ENCODE peak calls at places on chromosomes 4 and X, in ten cellular contexts. X is body of pancreas; N is GM23248; Y is SK-N-MC; V is aorta; P is fibroblast of pulmonary artery; C is psoas muscle; B is GM12865; T is CD8-positive, alpha-beta T cell; Z is HFF-Myc. W is an unnamed sample.

GRCh38 chr4:113572620-113573019 is 188.9 kb downstream of the CAMK2D start:
- DNase-seq in P (no peak), T (no peak), V (no peak), B (no peak), Z (no peak), C (no peak), N (no peak), X (no peak), Y (no peak), W (no peak)

GRCh38 chrX:102784550-102784949 is 64.0 kb downstream of the GPRASP3 start:
- DNase-seq in N (no peak), P (no peak), T (no peak), C (no peak), X (no peak), Y (no peak), B (no peak), V (no peak), Z (no peak), W (no peak)

GRCh38 chrX:56783996-56784620 is 55.1 kb downstream of the NBDY start:
- DNase-seq in X (no peak), C (no peak), P (no peak), B (no peak), V (peak), N (no peak), T (no peak), Z (no peak), Y (no peak), W (no peak)

GRCh38 chrX:38117485-38117884 is 103.2 kb downstream of the SRPX start:
- DNase-seq in Z (no peak), X (peak), V (no peak), N (peak), C (no peak), T (no peak), Y (no peak), B (peak), P (peak), W (no peak)

GRCh38 chr4:82599336-82599735 is 37.5 kb upstream of the TMEM150C start:
- DNase-seq in N (no peak), V (no peak), B (peak), P (no peak), X (no peak), Z (no peak), C (no peak), Y (no peak), T (no peak), W (no peak)

GRCh38 chr4:16820304-16820703 is 78.1 kb downstream of the LDB2 start:
- DNase-seq in Z (no peak), B (no peak), N (no peak), T (no peak), X (no peak), V (no peak), P (peak), Y (no peak), C (no peak), W (no peak)

GRCh38 chr4:148116264-148116663 is 325.9 kb downstream of the NR3C2 start:
- DNase-seq in P (peak), X (no peak), V (no peak), C (no peak), Z (peak), T (no peak), N (peak), Y (peak), B (no peak), W (peak)

GRCh38 chrX:109537324-109537665 is 651 bp downstream of the NXT2 start:
- DNase-seq in B (no peak), V (peak), P (peak), X (peak), Y (peak), N (peak), Z (peak), T (no peak), C (no peak), W (peak)

GRCh38 chr4:119035941-119036737 is 99.5 kb upstream of the MYOZ2 start:
- DNase-seq in X (no peak), Z (no peak), Y (no peak), T (no peak), P (no peak), N (peak), V (no peak), C (peak), B (no peak), W (no peak)

GRCh38 chr4:129839687-129840086 is 743.7 kb downstream of the C4orf33 start:
- DNase-seq in C (no peak), Y (peak), V (no peak), T (no peak), Z (no peak), X (no peak), B (no peak), P (no peak), N (no peak), W (no peak)

GRCh38 chrX:48477960-48478755 is 2.2 kb downstream of the FTSJ1 start:
- DNase-seq in N (no peak), V (no peak), Z (no peak), Y (no peak), B (no peak), T (no peak), P (no peak), C (no peak), X (no peak), W (no peak)
- H3K4me3 ChIP-seq in N (no peak), V (no peak), Z (peak), Y (no peak), B (no peak), T (no peak), P (no peak), C (no peak), X (no peak), W (no peak)

GRCh38 chr4:142813388-142813787 is 32.7 kb downstream of the INPP4B start:
- DNase-seq in V (no peak), Y (no peak), B (no peak), X (no peak), P (no peak), C (no peak), Z (no peak), N (no peak), T (no peak), W (no peak)

GRCh38 chr4:142815834-142816233 is 30.3 kb downstream of the INPP4B start:
- DNase-seq in B (peak), N (peak), C (no peak), Z (peak), V (no peak), X (no peak), Y (no peak), T (no peak), P (peak), W (peak)

GRCh38 chr4:142818476-142818875 is 27.6 kb downstream of the INPP4B start:
- DNase-seq in Z (no peak), C (no peak), T (no peak), Y (no peak), N (no peak), X (no peak), V (no peak), P (peak), B (no peak), W (no peak)

GRCh38 chr4:142817442-142817841 is 28.7 kb downstream of the INPP4B start:
- DNase-seq in P (peak), T (no peak), V (peak), X (peak), Z (peak), C (peak), Y (no peak), B (no peak), N (peak), W (peak)

GRCh38 chr4:142818009-142818408 is 28.1 kb downstream of the INPP4B start:
- DNase-seq in V (no peak), Y (no peak), B (no peak), C (no peak), X (no peak), T (no peak), N (peak), P (peak), Z (no peak), W (peak)
- H3K4me3 ChIP-seq in V (peak), Y (peak), B (no peak), C (peak), X (no peak), T (no peak), N (peak), P (peak), Z (no peak), W (no peak)

DNA sequence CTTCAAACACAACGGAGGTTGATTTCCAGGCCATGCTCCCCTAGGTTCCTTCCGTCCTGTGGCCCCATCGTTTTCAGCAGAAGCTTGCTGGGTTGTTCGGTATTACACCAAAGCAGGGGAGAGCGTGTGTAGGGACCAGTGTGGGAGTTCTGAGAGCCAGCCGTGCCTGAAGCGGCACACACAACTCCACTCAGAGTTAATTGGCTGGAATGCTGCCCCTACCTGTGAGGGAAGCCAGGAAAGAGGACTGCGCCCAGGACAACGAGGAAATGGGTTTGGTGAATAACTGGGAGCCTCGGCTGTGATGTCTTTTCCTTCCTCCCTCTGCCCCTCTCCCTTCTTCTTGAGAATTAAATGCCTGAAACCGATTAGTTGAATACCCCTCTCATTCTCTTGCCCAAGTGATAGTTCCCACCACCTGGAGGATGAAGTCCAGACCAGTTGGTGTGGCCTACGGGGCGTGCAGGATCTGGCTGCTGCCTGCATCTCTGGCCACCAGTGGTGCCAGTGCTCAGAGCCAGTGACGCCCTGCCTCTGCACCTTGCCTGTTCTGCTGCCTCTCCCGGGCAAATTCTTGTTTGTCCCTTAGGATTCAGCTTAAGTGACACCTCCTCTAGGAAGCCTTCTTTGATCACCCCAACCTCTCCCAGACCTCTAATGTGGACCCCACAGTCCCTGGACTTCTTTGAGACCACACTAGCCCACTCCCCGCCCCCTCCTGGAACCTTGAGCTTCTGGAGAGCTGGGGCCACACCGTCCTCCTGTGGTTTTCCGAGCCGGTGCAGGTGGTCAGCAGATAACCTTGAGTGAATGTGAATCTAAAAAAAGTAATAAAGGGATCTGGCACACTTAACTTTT is 33.6 kb downstream of the TBC1D14 start:
- DNase-seq in N (no peak), C (no peak), P (no peak), Z (no peak), X (no peak), T (no peak), B (no peak), Y (no peak), V (peak), W (no peak)
- H3K4me3 ChIP-seq in N (no peak), C (no peak), P (no peak), Z (no peak), X (no peak), T (no peak), B (no peak), Y (no peak), V (no peak), W (no peak)

DNA sequence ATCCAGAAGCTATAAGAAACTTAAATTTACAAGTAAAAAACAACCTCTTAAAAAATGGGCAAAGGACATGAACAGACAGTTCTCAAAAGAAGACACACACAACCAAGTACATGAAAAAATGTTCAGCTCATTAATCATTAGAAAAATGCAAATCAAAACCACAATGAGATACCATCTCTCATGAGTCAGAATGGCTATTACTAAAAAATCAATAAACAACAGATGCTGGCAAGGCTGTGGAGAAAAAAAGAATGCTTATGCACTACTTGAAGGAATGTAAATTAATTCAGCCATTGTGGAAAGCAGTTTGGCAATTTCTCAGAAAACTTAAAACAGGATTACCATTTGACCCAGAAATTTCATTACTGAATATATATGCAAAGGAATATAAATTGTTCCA is 666.3 kb upstream of the GRIA3 start:
- DNase-seq in P (no peak), V (no peak), X (no peak), Z (no peak), C (no peak), B (no peak), T (no peak), N (peak), Y (no peak), W (peak)
- H3K4me3 ChIP-seq in P (no peak), V (no peak), X (no peak), Z (no peak), C (no peak), B (no peak), T (no peak), N (no peak), Y (no peak), W (no peak)

GRCh38 chr4:7910721-7911015 is 29.0 kb downstream of the AFAP1 start:
- DNase-seq in P (no peak), V (no peak), N (no peak), X (no peak), Y (no peak), T (no peak), B (no peak), Z (no peak), C (no peak), W (no peak)
- H3K4me3 ChIP-seq in P (peak), V (no peak), N (peak), X (no peak), Y (no peak), T (no peak), B (no peak), Z (no peak), C (no peak), W (peak)

GRCh38 chr4:110623710-110624015 is 786 bp upstream of the PITX2 start:
- DNase-seq in B (no peak), P (no peak), V (no peak), N (no peak), C (no peak), X (no peak), Z (no peak), T (no peak), Y (no peak), W (peak)
- H3K4me3 ChIP-seq in B (no peak), P (no peak), V (no peak), N (no peak), C (peak), X (no peak), Z (peak), T (no peak), Y (peak), W (peak)

GRCh38 chr4:188779586-188779985 is 640.3 kb downstream of the TRIML1 start:
- DNase-seq in Z (no peak), P (no peak), N (peak), B (no peak), V (no peak), Y (no peak), X (no peak), C (no peak), T (no peak), W (peak)
- H3K4me3 ChIP-seq in Z (no peak), P (no peak), N (no peak), B (no peak), V (no peak), Y (no peak), X (no peak), C (no peak), T (no peak), W (no peak)